ENCODE peak calls at places on chromosomes 5 and 9, in five cellular contexts. One of them, this sample, is unnamed.
A peak's percentile ranks its signal among the peaks of the same experiment; 100 is the strongest.

GRCh38 chr5:15852949-15853348 is 326.6 kb downstream of the MARCHF11 start:
- DNase-seq in endothelial cell: no peak
- DNase-seq in activated T-cell treated with anti-CD3 and anti-CD28 coated beads for 1 hour: no peak
- DNase-seq in nephron progenitor cell: no peak
- DNase-seq in PC-3: no peak
- DNase-seq in this sample: no peak

GRCh38 chr5:140791111-140791510 is 3.5 kb upstream of the PCDHA2 start:
- DNase-seq in activated T-cell treated with anti-CD3 and anti-CD28 coated beads for 1 hour: no peak
- DNase-seq in PC-3: no peak
- DNase-seq in endothelial cell: no peak
- DNase-seq in nephron progenitor cell: no peak
- DNase-seq in this sample: no peak

GRCh38 chr9:17810728-17811634 is 232.1 kb downstream of the SH3GL2 start:
- DNase-seq in endothelial cell: peak; percentile 56
- DNase-seq in PC-3: peak; percentile 69
- DNase-seq in nephron progenitor cell: peak; percentile 64
- DNase-seq in activated T-cell treated with anti-CD3 and anti-CD28 coated beads for 1 hour: peak; percentile 5
- DNase-seq in this sample: peak; percentile 45

GRCh38 chr5:65620021-65620420 is 4.1 kb downstream of the TRIM23 start:
- DNase-seq in endothelial cell: no peak
- DNase-seq in activated T-cell treated with anti-CD3 and anti-CD28 coated beads for 1 hour: no peak
- DNase-seq in nephron progenitor cell: no peak
- DNase-seq in PC-3: no peak
- DNase-seq in this sample: peak; percentile 63

GRCh38 chr9:89872913-89873707 is 268.3 kb downstream of the GADD45G start:
- DNase-seq in activated T-cell treated with anti-CD3 and anti-CD28 coated beads for 1 hour: no peak
- DNase-seq in PC-3: no peak
- DNase-seq in endothelial cell: no peak
- DNase-seq in nephron progenitor cell: no peak
- DNase-seq in this sample: no peak

GRCh38 chr9:133528001-133528886 is 3.5 kb upstream of the MYMK start:
- DNase-seq in PC-3: no peak
- DNase-seq in activated T-cell treated with anti-CD3 and anti-CD28 coated beads for 1 hour: no peak
- DNase-seq in endothelial cell: no peak
- DNase-seq in nephron progenitor cell: no peak
- DNase-seq in this sample: no peak

GRCh38 chr5:72630721-72631120 is 123.5 kb upstream of the ZNF366 start:
- DNase-seq in nephron progenitor cell: no peak
- DNase-seq in activated T-cell treated with anti-CD3 and anti-CD28 coated beads for 1 hour: no peak
- DNase-seq in PC-3: no peak
- DNase-seq in endothelial cell: no peak
- DNase-seq in this sample: no peak

GRCh38 chr9:87387351-87388055 is 110.2 kb upstream of the DAPK1 start:
- DNase-seq in endothelial cell: no peak
- DNase-seq in activated T-cell treated with anti-CD3 and anti-CD28 coated beads for 1 hour: no peak
- DNase-seq in nephron progenitor cell: no peak
- DNase-seq in PC-3: no peak
- DNase-seq in this sample: peak; percentile 45